ENCODE peak calls at places on chromosome 1, in ten cellular contexts. One of them, this sample, is unnamed.
A peak's percentile ranks its signal among the peaks of the same experiment; 100 is the strongest.

GRCh38 chr1:201376464-201377374 is 761 bp downstream of the TNNT2 start:
- DNase-seq in NT2/D1: peak; percentile 96
- DNase-seq in IMR-90: peak; percentile 46
- DNase-seq in tibial nerve: no peak
- DNase-seq in mesenchymal stem cell: peak; percentile 55
- DNase-seq in tibial artery: no peak
- DNase-seq in left lung: no peak
- DNase-seq in HCT116: peak; percentile 59
- DNase-seq in lower lobe of right lung: no peak
- DNase-seq in lung: no peak
- DNase-seq in this sample: no peak

GRCh38 chr1:218499021-218499691 is 154.0 kb downstream of the TGFB2 start:
- DNase-seq in NT2/D1: no peak
- DNase-seq in tibial artery: no peak
- DNase-seq in lung: no peak
- DNase-seq in left lung: no peak
- DNase-seq in HCT116: no peak
- DNase-seq in mesenchymal stem cell: peak; percentile 92
- DNase-seq in IMR-90: peak; percentile 79
- DNase-seq in lower lobe of right lung: no peak
- DNase-seq in tibial nerve: no peak
- DNase-seq in this sample: no peak

GRCh38 chr1:235820059-235820458 is 46.6 kb downstream of the LYST start:
- DNase-seq in IMR-90: no peak
- DNase-seq in tibial nerve: no peak
- DNase-seq in lung: no peak
- DNase-seq in mesenchymal stem cell: no peak
- DNase-seq in tibial artery: no peak
- DNase-seq in left lung: no peak
- DNase-seq in lower lobe of right lung: no peak
- DNase-seq in NT2/D1: no peak
- DNase-seq in HCT116: no peak
- DNase-seq in this sample: no peak

GRCh38 chr1:24293392-24294227 is 25.5 kb upstream of the GRHL3 start:
- DNase-seq in HCT116: no peak
- DNase-seq in tibial nerve: no peak
- DNase-seq in tibial artery: no peak
- DNase-seq in mesenchymal stem cell: no peak
- DNase-seq in IMR-90: no peak
- DNase-seq in NT2/D1: no peak
- DNase-seq in lower lobe of right lung: no peak
- DNase-seq in lung: no peak
- DNase-seq in left lung: no peak
- DNase-seq in this sample: no peak

GRCh38 chr1:229164338-229164737 is 106.6 kb upstream of the RAB4A start:
- DNase-seq in left lung: no peak
- DNase-seq in tibial nerve: no peak
- DNase-seq in lower lobe of right lung: no peak
- DNase-seq in IMR-90: no peak
- DNase-seq in lung: no peak
- DNase-seq in mesenchymal stem cell: no peak
- DNase-seq in HCT116: no peak
- DNase-seq in NT2/D1: no peak
- DNase-seq in tibial artery: no peak
- DNase-seq in this sample: no peak

GRCh38 chr1:226677121-226678020 is 61.7 kb downstream of the ITPKB start:
- DNase-seq in tibial artery: peak; percentile 89
- DNase-seq in HCT116: no peak
- DNase-seq in NT2/D1: no peak
- DNase-seq in left lung: no peak
- DNase-seq in mesenchymal stem cell: peak; percentile 88
- DNase-seq in IMR-90: peak; percentile 87
- DNase-seq in lower lobe of right lung: no peak
- DNase-seq in tibial nerve: peak; percentile 93
- DNase-seq in lung: peak; percentile 68
- DNase-seq in this sample: peak; percentile 45

GRCh38 chr1:11291049-11291448 is 18.1 kb downstream of the UBIAD1 start:
- DNase-seq in HCT116: no peak
- DNase-seq in lower lobe of right lung: no peak
- DNase-seq in IMR-90: no peak
- DNase-seq in left lung: no peak
- DNase-seq in mesenchymal stem cell: no peak
- DNase-seq in tibial artery: no peak
- DNase-seq in NT2/D1: no peak
- DNase-seq in lung: no peak
- DNase-seq in tibial nerve: no peak
- DNase-seq in this sample: no peak

GRCh38 chr1:118043624-118044023 is 114.1 kb downstream of the WDR3 start:
- DNase-seq in HCT116: no peak
- DNase-seq in mesenchymal stem cell: no peak
- DNase-seq in lung: no peak
- DNase-seq in left lung: no peak
- DNase-seq in NT2/D1: no peak
- DNase-seq in tibial artery: no peak
- DNase-seq in tibial nerve: no peak
- DNase-seq in IMR-90: no peak
- DNase-seq in lower lobe of right lung: no peak
- DNase-seq in this sample: no peak

GRCh38 chr1:87474098-87474497 is 145.4 kb downstream of the LMO4 start:
- DNase-seq in HCT116: no peak
- DNase-seq in mesenchymal stem cell: no peak
- DNase-seq in lung: no peak
- DNase-seq in IMR-90: no peak
- DNase-seq in left lung: no peak
- DNase-seq in tibial nerve: no peak
- DNase-seq in lower lobe of right lung: no peak
- DNase-seq in NT2/D1: no peak
- DNase-seq in tibial artery: no peak
- DNase-seq in this sample: no peak

DNA sequence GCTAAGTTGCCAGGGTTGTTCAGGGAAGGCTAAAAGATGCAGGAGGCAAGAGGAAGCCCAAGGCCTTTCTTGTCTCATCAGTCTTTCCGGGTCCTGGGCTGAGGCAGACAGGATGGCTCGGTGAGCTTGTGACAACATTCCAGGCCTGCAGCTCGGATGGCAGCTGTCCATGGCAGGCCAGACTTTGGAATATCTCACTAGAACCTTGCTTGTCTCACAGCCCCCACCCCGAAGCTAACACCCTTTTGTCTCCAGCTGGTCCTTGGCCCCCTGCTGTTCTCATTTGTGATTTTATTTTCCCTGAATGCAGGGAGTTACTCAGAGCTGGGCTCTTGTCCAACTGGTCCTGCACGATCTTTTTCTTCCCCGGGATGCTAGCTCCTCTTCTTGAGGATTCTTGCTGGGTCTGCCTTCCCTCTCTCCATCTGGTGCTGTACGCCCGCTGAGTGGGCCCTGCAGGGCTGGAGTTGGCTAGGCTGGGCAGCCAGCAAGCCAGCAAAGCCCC is 477.2 kb upstream of the CAMK1G start:
- DNase-seq in tibial artery: no peak
- DNase-seq in lower lobe of right lung: no peak
- DNase-seq in NT2/D1: peak; percentile 13
- DNase-seq in mesenchymal stem cell: no peak
- DNase-seq in HCT116: no peak
- DNase-seq in left lung: no peak
- DNase-seq in lung: no peak
- DNase-seq in IMR-90: peak; percentile 4
- DNase-seq in tibial nerve: no peak
- DNase-seq in this sample: no peak
- H3K4me1 ChIP-seq in tibial artery: no peaks in the 10 kb centered on the region
- H3K4me1 ChIP-seq in lower lobe of right lung: no peaks in the 10 kb centered on the region
- H3K4me1 ChIP-seq in NT2/D1: peaks cover 3% of the 10 kb centered on the region
- H3K4me1 ChIP-seq in mesenchymal stem cell: peaks cover 10% of the 10 kb centered on the region
- H3K4me1 ChIP-seq in HCT116: no peaks in the 10 kb centered on the region
- H3K4me1 ChIP-seq in left lung: no peaks in the 10 kb centered on the region
- H3K4me1 ChIP-seq in lung: no peaks in the 10 kb centered on the region
- H3K4me1 ChIP-seq in IMR-90: no peaks in the 10 kb centered on the region
- H3K4me1 ChIP-seq in tibial nerve: no peaks in the 10 kb centered on the region
- H3K4me1 ChIP-seq in this sample: no peaks in the 10 kb centered on the region

GRCh38 chr1:7521803-7522202 is 249.3 kb upstream of the VAMP3 start:
- DNase-seq in tibial artery: no peak
- DNase-seq in NT2/D1: no peak
- DNase-seq in lower lobe of right lung: no peak
- DNase-seq in IMR-90: no peak
- DNase-seq in lung: no peak
- DNase-seq in left lung: no peak
- DNase-seq in tibial nerve: no peak
- DNase-seq in HCT116: no peak
- DNase-seq in mesenchymal stem cell: no peak
- DNase-seq in this sample: no peak
- H3K4me1 ChIP-seq in tibial artery: no peaks in the 10 kb centered on the region
- H3K4me1 ChIP-seq in NT2/D1: no peaks in the 10 kb centered on the region
- H3K4me1 ChIP-seq in lower lobe of right lung: no peaks in the 10 kb centered on the region
- H3K4me1 ChIP-seq in IMR-90: peaks cover 6% of the 10 kb centered on the region
- H3K4me1 ChIP-seq in lung: peaks cover 3% of the 10 kb centered on the region
- H3K4me1 ChIP-seq in left lung: no peaks in the 10 kb centered on the region
- H3K4me1 ChIP-seq in tibial nerve: no peaks in the 10 kb centered on the region
- H3K4me1 ChIP-seq in HCT116: peaks cover 7% of the 10 kb centered on the region
- H3K4me1 ChIP-seq in mesenchymal stem cell: peaks cover 6% of the 10 kb centered on the region
- H3K4me1 ChIP-seq in this sample: no peaks in the 10 kb centered on the region

GRCh38 chr1:41727749-41728115 is 191.0 kb downstream of the HIVEP3 start:
- DNase-seq in left lung: no peak
- DNase-seq in lung: no peak
- DNase-seq in mesenchymal stem cell: no peak
- DNase-seq in tibial artery: no peak
- DNase-seq in lower lobe of right lung: no peak
- DNase-seq in IMR-90: no peak
- DNase-seq in HCT116: no peak
- DNase-seq in NT2/D1: no peak
- DNase-seq in tibial nerve: no peak
- DNase-seq in this sample: no peak

GRCh38 chr1:41721039-41721438 is 197.7 kb downstream of the HIVEP3 start:
- DNase-seq in left lung: no peak
- DNase-seq in mesenchymal stem cell: no peak
- DNase-seq in NT2/D1: no peak
- DNase-seq in IMR-90: no peak
- DNase-seq in lower lobe of right lung: no peak
- DNase-seq in lung: no peak
- DNase-seq in tibial nerve: no peak
- DNase-seq in HCT116: no peak
- DNase-seq in tibial artery: no peak
- DNase-seq in this sample: no peak

GRCh38 chr1:41722184-41722583 is 196.5 kb downstream of the HIVEP3 start:
- DNase-seq in tibial artery: no peak
- DNase-seq in lower lobe of right lung: no peak
- DNase-seq in IMR-90: no peak
- DNase-seq in left lung: no peak
- DNase-seq in HCT116: no peak
- DNase-seq in mesenchymal stem cell: no peak
- DNase-seq in NT2/D1: no peak
- DNase-seq in tibial nerve: no peak
- DNase-seq in lung: no peak
- DNase-seq in this sample: no peak

GRCh38 chr1:41726899-41727748 is 191.6 kb downstream of the HIVEP3 start:
- DNase-seq in lung: peak; percentile 68
- DNase-seq in HCT116: no peak
- DNase-seq in tibial nerve: peak; percentile 28
- DNase-seq in IMR-90: no peak
- DNase-seq in NT2/D1: no peak
- DNase-seq in left lung: peak; percentile 95
- DNase-seq in lower lobe of right lung: peak; percentile 88
- DNase-seq in mesenchymal stem cell: no peak
- DNase-seq in tibial artery: peak; percentile 64
- DNase-seq in this sample: peak; percentile 66

DNA sequence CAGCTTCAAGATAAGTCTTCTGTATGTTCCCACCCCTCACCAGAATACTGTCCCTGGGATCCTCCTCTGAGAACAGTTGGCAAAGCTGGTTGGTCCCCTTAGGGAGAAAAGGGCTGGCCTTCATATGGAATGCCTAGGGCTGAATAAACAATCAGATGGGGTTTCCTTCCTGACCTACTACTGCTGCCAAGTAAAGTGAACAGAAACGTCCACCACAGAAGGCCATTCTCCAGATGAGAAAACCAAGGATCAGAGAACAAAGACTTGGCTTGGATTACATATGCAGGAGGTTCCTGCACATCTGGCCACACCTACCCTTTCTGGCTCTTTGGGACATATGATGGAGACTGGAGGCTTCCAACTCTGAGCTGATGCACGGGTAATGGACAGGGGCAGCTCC is 194.5 kb downstream of the HIVEP3 start:
- DNase-seq in left lung: no peak
- DNase-seq in lung: no peak
- DNase-seq in NT2/D1: no peak
- DNase-seq in IMR-90: peak; percentile 54
- DNase-seq in HCT116: no peak
- DNase-seq in mesenchymal stem cell: no peak
- DNase-seq in tibial nerve: no peak
- DNase-seq in lower lobe of right lung: no peak
- DNase-seq in tibial artery: no peak
- DNase-seq in this sample: no peak
- H3K4me1 ChIP-seq in left lung: peaks cover 88% of the 10 kb centered on the region
- H3K4me1 ChIP-seq in lung: no peaks in the 10 kb centered on the region
- H3K4me1 ChIP-seq in NT2/D1: peaks cover 15% of the 10 kb centered on the region
- H3K4me1 ChIP-seq in IMR-90: peaks cover 7% of the 10 kb centered on the region
- H3K4me1 ChIP-seq in HCT116: no peaks in the 10 kb centered on the region
- H3K4me1 ChIP-seq in mesenchymal stem cell: peaks cover 11% of the 10 kb centered on the region
- H3K4me1 ChIP-seq in tibial nerve: no peaks in the 10 kb centered on the region
- H3K4me1 ChIP-seq in lower lobe of right lung: peaks cover 48% of the 10 kb centered on the region
- H3K4me1 ChIP-seq in tibial artery: no peaks in the 10 kb centered on the region
- H3K4me1 ChIP-seq in this sample: no peaks in the 10 kb centered on the region

GRCh38 chr1:17881761-17882160 is 126.6 kb downstream of the ACTL8 start:
- DNase-seq in lower lobe of right lung: no peak
- DNase-seq in tibial nerve: no peak
- DNase-seq in lung: no peak
- DNase-seq in IMR-90: no peak
- DNase-seq in NT2/D1: no peak
- DNase-seq in left lung: no peak
- DNase-seq in mesenchymal stem cell: no peak
- DNase-seq in HCT116: no peak
- DNase-seq in tibial artery: no peak
- DNase-seq in this sample: no peak

GRCh38 chr1:17883136-17883535 is 128.0 kb downstream of the ACTL8 start:
- DNase-seq in left lung: no peak
- DNase-seq in tibial nerve: no peak
- DNase-seq in mesenchymal stem cell: no peak
- DNase-seq in HCT116: no peak
- DNase-seq in tibial artery: no peak
- DNase-seq in lung: no peak
- DNase-seq in lower lobe of right lung: no peak
- DNase-seq in IMR-90: no peak
- DNase-seq in NT2/D1: no peak
- DNase-seq in this sample: no peak

GRCh38 chr1:17877896-17878295 is 122.8 kb downstream of the ACTL8 start:
- DNase-seq in tibial artery: no peak
- DNase-seq in HCT116: no peak
- DNase-seq in lung: no peak
- DNase-seq in left lung: no peak
- DNase-seq in NT2/D1: no peak
- DNase-seq in tibial nerve: no peak
- DNase-seq in mesenchymal stem cell: peak; percentile 42
- DNase-seq in lower lobe of right lung: no peak
- DNase-seq in IMR-90: no peak
- DNase-seq in this sample: no peak

GRCh38 chr1:17878837-17879236 is 123.7 kb downstream of the ACTL8 start:
- DNase-seq in NT2/D1: no peak
- DNase-seq in lower lobe of right lung: no peak
- DNase-seq in HCT116: no peak
- DNase-seq in lung: no peak
- DNase-seq in left lung: no peak
- DNase-seq in IMR-90: peak; percentile 90
- DNase-seq in tibial nerve: no peak
- DNase-seq in tibial artery: no peak
- DNase-seq in mesenchymal stem cell: peak; percentile 68
- DNase-seq in this sample: no peak

GRCh38 chr1:17880429-17880828 is 125.3 kb downstream of the ACTL8 start:
- DNase-seq in NT2/D1: no peak
- DNase-seq in left lung: no peak
- DNase-seq in tibial artery: no peak
- DNase-seq in mesenchymal stem cell: no peak
- DNase-seq in lower lobe of right lung: no peak
- DNase-seq in IMR-90: no peak
- DNase-seq in tibial nerve: no peak
- DNase-seq in lung: no peak
- DNase-seq in HCT116: no peak
- DNase-seq in this sample: no peak
- H3K4me1 ChIP-seq in NT2/D1: no peaks in the 10 kb centered on the region
- H3K4me1 ChIP-seq in left lung: no peaks in the 10 kb centered on the region
- H3K4me1 ChIP-seq in tibial artery: no peaks in the 10 kb centered on the region
- H3K4me1 ChIP-seq in mesenchymal stem cell: no peaks in the 10 kb centered on the region
- H3K4me1 ChIP-seq in lower lobe of right lung: no peaks in the 10 kb centered on the region
- H3K4me1 ChIP-seq in IMR-90: peaks cover 21% of the 10 kb centered on the region
- H3K4me1 ChIP-seq in tibial nerve: no peaks in the 10 kb centered on the region
- H3K4me1 ChIP-seq in lung: no peaks in the 10 kb centered on the region
- H3K4me1 ChIP-seq in HCT116: peaks cover 12% of the 10 kb centered on the region
- H3K4me1 ChIP-seq in this sample: no peaks in the 10 kb centered on the region

This sample was measured in pancreas.